ENCODE peak calls at places on chromosomes 13 and 19, in four cellular contexts. K is psoas muscle, T is fibroblast of lung, G is aorta. E is an unnamed sample. For H3K9me3, the result is how much of the 10 kb centered on the place peaks cover.

GRCh38 chr19:824885-825284 is 2.8 kb upstream of the AZU1 start:
- DNase-seq in K (no peak), T (no peak), G (no peak), E (no peak)

GRCh38 chr13:89969996-89970709 is 1377.3 kb upstream of the MIR17HG start:
- DNase-seq in K (no peak), G (no peak), T (no peak), E (no peak)

GRCh38 chr19:16514383-16515019 is 18.3 kb downstream of the C19orf44 start:
- DNase-seq in T (no peak), K (no peak), G (no peak), E (no peak)

GRCh38 chr13:35225159-35225558 is 251.3 kb downstream of the MAB21L1 start:
- DNase-seq in G (no peak), K (no peak), T (no peak), E (no peak)

GRCh38 chr19:5789886-5790572 is 934 bp downstream of the DUS3L start:
- DNase-seq in T (no peak), K (no peak), G (no peak), E (no peak)

GRCh38 chr13:113208424-113209335 is at the start of gene PCID2:
- DNase-seq in G (peak), T (peak), K (peak), E (peak)

GRCh38 chr13:23455401-23456185 is 22.1 kb upstream of the SACS start:
- DNase-seq in T (peak), G (no peak), K (no peak), E (no peak)

GRCh38 chr19:34667349-34668076 is 9.4 kb downstream of the SCGB2B2 start:
- DNase-seq in K (no peak), T (peak), G (peak), E (no peak)

GRCh38 chr19:13056052-13056660 is 46.5 kb downstream of the LYL1 start:
- DNase-seq in K (no peak), G (peak), T (peak), E (no peak)

GRCh38 chr19:39136225-39136940 is 10.8 kb downstream of the PAK4 start:
- DNase-seq in T (no peak), K (no peak), G (no peak), E (no peak)

GRCh38 chr19:3178377-3178972 is at the start of gene S1PR4:
- DNase-seq in G (peak), T (no peak), K (peak), E (peak)

DNA sequence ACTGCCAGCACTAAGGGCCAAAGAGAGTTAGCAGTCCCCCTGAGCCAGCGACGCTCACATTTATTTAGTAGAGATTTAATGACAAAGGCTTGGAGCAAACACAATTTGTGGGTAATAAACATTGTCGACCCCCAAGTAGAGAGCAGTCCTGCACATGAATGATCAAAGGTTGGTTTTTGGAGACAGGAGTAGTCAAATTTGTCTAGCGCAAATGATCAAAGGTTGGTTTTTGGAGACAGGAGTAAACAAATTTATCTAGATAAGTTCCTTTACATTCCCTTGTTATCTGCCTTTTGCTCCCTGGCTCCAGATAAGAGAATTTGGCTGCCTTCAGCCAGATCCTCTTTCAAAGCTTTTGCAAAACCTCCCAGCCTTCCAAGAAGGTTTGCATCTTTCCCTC is 26.9 kb downstream of the METTL21C start:
- DNase-seq in G (no peak), K (no peak), T (no peak), E (no peak)
- H3K9me3 ChIP-seq in G (under half), K (under half), T (under half), E (under half)

GRCh38 chr19:22491746-22492145 is 69.6 kb upstream of the ZNF98 start:
- DNase-seq in K (no peak), G (no peak), T (no peak), E (no peak)
- H3K9me3 ChIP-seq in K (under half), G (under half), T (under half), E (under half)

GRCh38 chr13:49220035-49220855 is at the start of gene MLNR:
- DNase-seq in K (peak), T (peak), G (peak), E (peak)
- H3K9me3 ChIP-seq in K (under half), T (under half), G (under half), E (under half)

DNA sequence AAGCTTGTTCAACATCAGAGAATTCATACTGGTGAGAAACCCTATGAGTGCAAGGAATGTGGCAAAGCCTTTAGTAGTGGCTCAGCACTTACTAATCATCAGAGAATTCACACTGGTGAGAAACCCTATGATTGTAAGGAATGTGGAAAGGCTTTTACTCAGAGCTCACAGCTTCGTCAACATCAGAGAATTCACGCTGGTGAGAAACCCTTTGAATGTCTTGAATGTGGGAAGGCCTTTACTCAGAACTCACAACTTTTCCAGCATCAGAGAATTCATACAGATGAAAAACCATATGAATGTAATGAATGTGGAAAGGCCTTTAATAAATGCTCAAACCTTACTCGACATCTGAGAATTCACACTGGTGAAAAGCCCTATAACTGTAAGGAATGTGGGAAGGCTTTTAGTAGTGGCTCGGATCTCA is 25.2 kb downstream of the ZNF383 start:
- DNase-seq in G (no peak), K (no peak), T (no peak), E (no peak)
- H3K9me3 ChIP-seq in G (under half), K (half or more), T (under half), E (half or more)

DNA sequence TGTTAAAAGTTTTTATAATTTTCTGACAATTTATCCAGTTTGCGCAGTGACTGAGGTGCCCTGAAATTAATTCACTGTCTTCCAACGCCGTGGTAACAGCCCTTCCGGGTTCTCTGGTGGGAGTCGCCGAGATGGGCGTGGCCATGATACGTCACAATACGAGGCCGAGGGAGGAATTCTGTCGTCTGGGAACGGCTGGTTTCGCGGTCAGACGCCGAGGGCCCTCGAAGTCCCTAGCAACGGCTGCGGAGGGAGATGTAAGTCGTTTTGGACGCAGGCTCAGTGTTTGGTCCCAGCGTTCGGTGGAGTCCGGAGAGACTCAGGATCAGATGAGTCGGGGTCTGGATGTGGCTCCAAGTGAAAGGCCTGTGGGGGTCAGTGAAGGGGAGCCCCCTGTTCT is 21.7 kb downstream of the ZNF613 start:
- DNase-seq in G (peak), T (peak), K (no peak), E (no peak)
- H3K9me3 ChIP-seq in G (under half), T (under half), K (half or more), E (under half)

GRCh38 chr13:50072676-50073075 is 57.4 kb downstream of the KCNRG start:
- DNase-seq in K (no peak), T (peak), G (no peak), E (no peak)

GRCh38 chr13:50075619-50076097 is 60.4 kb downstream of the KCNRG start:
- DNase-seq in T (peak), K (no peak), G (no peak), E (no peak)

GRCh38 chr13:50071399-50071798 is 56.2 kb downstream of the KCNRG start:
- DNase-seq in G (no peak), K (no peak), T (peak), E (no peak)

GRCh38 chr13:50074843-50075242 is 59.6 kb downstream of the KCNRG start:
- DNase-seq in T (peak), G (no peak), K (no peak), E (no peak)

DNA sequence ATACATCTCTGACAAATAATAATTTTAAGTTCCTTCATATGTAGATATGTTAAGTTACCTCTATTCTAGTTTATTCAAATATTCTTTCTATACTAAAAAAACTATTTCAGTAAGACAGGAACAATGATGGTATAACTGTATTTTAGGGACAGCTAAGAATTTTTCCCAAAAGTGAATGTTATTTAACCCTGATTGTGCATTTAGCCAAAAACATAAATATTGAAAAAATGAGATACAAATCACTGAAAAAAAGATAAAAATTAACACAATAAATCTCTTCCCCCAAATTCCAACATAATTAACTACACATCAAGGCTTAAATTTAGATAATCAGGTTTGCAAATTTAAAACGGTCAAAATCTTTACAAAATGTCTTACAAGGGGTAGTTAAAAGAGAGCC is 58.1 kb downstream of the KCNRG start:
- DNase-seq in G (no peak), T (peak), K (no peak), E (no peak)
- H3K9me3 ChIP-seq in G (under half), T (under half), K (under half), E (under half)

GRCh38 chr19:56808717-56809392 is 31.7 kb downstream of the PEG3 start:
- DNase-seq in T (no peak), G (no peak), K (no peak), E (no peak)

GRCh38 chr19:56811480-56811879 is 29.0 kb downstream of the PEG3 start:
- DNase-seq in K (no peak), T (no peak), G (no peak), E (no peak)

GRCh38 chr19:56806639-56807038 is 33.9 kb downstream of the PEG3 start:
- DNase-seq in T (no peak), G (no peak), K (no peak), E (no peak)

GRCh38 chr19:56813531-56813930 is 27.0 kb downstream of the PEG3 start:
- DNase-seq in G (no peak), T (no peak), K (no peak), E (no peak)

GRCh38 chr19:56810260-56810659 is 30.3 kb downstream of the PEG3 start:
- DNase-seq in T (no peak), K (no peak), G (no peak), E (no peak)
- H3K9me3 ChIP-seq in T (under half), K (under half), G (under half), E (under half)

E was measured in T-helper 17 cell.